ENCODE peak calls at places on chromosome 14, in seven cellular contexts. M, J, V, Z, B, I and O are unnamed samples.
A peak's percentile ranks its signal among the peaks of the same experiment; 100 is the strongest.

GRCh38 chr14:68247867-68248266 is 428.3 kb downstream of the RAD51B start:
- DNase-seq in M (no peak), J (no peak), V (no peak), Z (no peak), B (no peak), I (no peak), O (no peak)

GRCh38 chr14:96285667-96286066 is 29.7 kb downstream of the BDKRB1 start:
- DNase-seq in M (no peak), J (no peak), V (no peak), Z (no peak), B (no peak), I (no peak), O (no peak)

GRCh38 chr14:66920196-66920595 is 269.0 kb upstream of the GARIN2 start:
- DNase-seq in M (no peak), J (no peak), V (no peak), Z (no peak), B (no peak), I (no peak), O (no peak)

GRCh38 chr14:84403585-84403984 is 1126.4 kb upstream of the FLRT2 start:
- DNase-seq in M (peak; percentile 87), J (no peak), V (no peak), Z (no peak), B (no peak), I (no peak), O (no peak)

GRCh38 chr14:55500708-55501107 is 60.3 kb upstream of the TBPL2 start:
- DNase-seq in M (no peak), J (no peak), V (no peak), Z (no peak), B (no peak), I (no peak), O (no peak)

GRCh38 chr14:89617471-89618291 is 200.6 kb upstream of the FOXN3 start:
- DNase-seq in M (peak; percentile 60), J (peak; percentile 59), V (no peak), Z (no peak), B (no peak), I (no peak), O (peak; percentile 31)

GRCh38 chr14:72741836-72742681 is 151.8 kb downstream of the DPF3 start:
- DNase-seq in M (peak; percentile 19), J (no peak), V (no peak), Z (no peak), B (no peak), I (no peak), O (no peak)

GRCh38 chr14:68168460-68169109 is 349.0 kb downstream of the RAD51B start:
- DNase-seq in M (no peak), J (no peak), V (no peak), Z (no peak), B (no peak), I (no peak), O (no peak)

GRCh38 chr14:69625299-69626131 is 14.1 kb downstream of the SUSD6 start:
- DNase-seq in M (no peak), J (no peak), V (peak; percentile 24), Z (peak; percentile 84), B (no peak), I (no peak), O (peak; percentile 52)

GRCh38 chr14:21063479-21063878 is 5.9 kb downstream of the RNASE8 start:
- DNase-seq in M (peak; percentile 39), J (no peak), V (no peak), Z (no peak), B (no peak), I (peak; percentile 52), O (no peak)

GRCh38 chr14:55107766-55108554 is 21.1 kb upstream of the LGALS3 start:
- DNase-seq in M (no peak), J (peak; percentile 58), V (no peak), Z (peak; percentile 95), B (no peak), I (peak; percentile 99), O (no peak)

GRCh38 chr14:51004352-51004800 is 60.1 kb upstream of the PYGL start:
- DNase-seq in M (no peak), J (no peak), V (no peak), Z (peak; percentile 35), B (no peak), I (no peak), O (no peak)

GRCh38 chr14:33737446-33737845 is 213.4 kb downstream of the EGLN3 start:
- DNase-seq in M (no peak), J (no peak), V (no peak), Z (no peak), B (no peak), I (peak; percentile 7), O (no peak)

GRCh38 chr14:68624541-68625220 is 168.2 kb downstream of the ZFP36L1 start:
- DNase-seq in M (no peak), J (no peak), V (no peak), Z (peak; percentile 66), B (no peak), I (no peak), O (no peak)

GRCh38 chr14:74126315-74126714 is 41.6 kb downstream of the LIN52 start:
- DNase-seq in M (no peak), J (no peak), V (no peak), Z (no peak), B (no peak), I (no peak), O (no peak)

GRCh38 chr14:39107624-39108023 is 4.6 kb upstream of the SEC23A start:
- DNase-seq in M (peak; percentile 20), J (no peak), V (no peak), Z (no peak), B (no peak), I (peak; percentile 43), O (peak; percentile 20)

GRCh38 chr14:23629831-23630396 is 6.2 kb upstream of the DHRS2 start:
- DNase-seq in M (no peak), J (no peak), V (no peak), Z (no peak), B (no peak), I (no peak), O (no peak)

GRCh38 chr14:100775831-100776591 is 49.3 kb downstream of the DLK1 start:
- DNase-seq in M (no peak), J (no peak), V (no peak), Z (no peak), B (no peak), I (no peak), O (no peak)

GRCh38 chr14:57816568-57817284 is 49.2 kb downstream of the SLC35F4 start:
- DNase-seq in M (no peak), J (no peak), V (no peak), Z (no peak), B (no peak), I (no peak), O (no peak)

GRCh38 chr14:73774671-73775070 is 60.5 kb upstream of the PNMA1 start:
- DNase-seq in M (no peak), J (no peak), V (no peak), Z (peak; percentile 33), B (no peak), I (no peak), O (no peak)

GRCh38 chr14:85978851-85979250 is 448.9 kb downstream of the FLRT2 start:
- DNase-seq in M (no peak), J (no peak), V (no peak), Z (no peak), B (no peak), I (no peak), O (no peak)

GRCh38 chr14:102774391-102775153 is 2.7 kb upstream of the TRAF3 start:
- DNase-seq in M (peak; percentile 78), J (no peak), V (peak; percentile 32), Z (peak; percentile 68), B (no peak), I (peak; percentile 80), O (peak; percentile 32)

GRCh38 chr14:75277796-75278421 is 719 bp upstream of the FOS start:
- DNase-seq in M (no peak), J (no peak), V (no peak), Z (peak; percentile 41), B (no peak), I (no peak), O (no peak)

GRCh38 chr14:36511981-36512584 is 7.9 kb downstream of the NKX2-1 start:
- DNase-seq in M (no peak), J (no peak), V (no peak), Z (no peak), B (no peak), I (no peak), O (no peak)

GRCh38 chr14:52356025-52356424 is 41.9 kb downstream of the PTGER2 start:
- DNase-seq in M (no peak), J (no peak), V (no peak), Z (no peak), B (no peak), I (no peak), O (no peak)

GRCh38 chr14:100417466-100417865 is 94.3 kb downstream of the SLC25A47 start:
- DNase-seq in M (peak; percentile 84), J (peak; percentile 69), V (no peak), Z (no peak), B (no peak), I (peak; percentile 87), O (no peak)

GRCh38 chr14:61132336-61132735 is 148.8 kb downstream of the TMEM30B start:
- DNase-seq in M (no peak), J (no peak), V (no peak), Z (no peak), B (no peak), I (no peak), O (no peak)

GRCh38 chr14:93085916-93086315 is 29.8 kb downstream of the ITPK1 start:
- DNase-seq in M (peak; percentile 85), J (no peak), V (no peak), Z (no peak), B (no peak), I (peak; percentile 62), O (no peak)

GRCh38 chr14:98937712-98938505 is 334.1 kb downstream of the BCL11B start:
- DNase-seq in M (no peak), J (no peak), V (no peak), Z (no peak), B (no peak), I (no peak), O (no peak)

GRCh38 chr14:64005822-64006221 is 153.0 kb downstream of the SYNE2 start:
- DNase-seq in M (no peak), J (no peak), V (no peak), Z (no peak), B (no peak), I (no peak), O (no peak)

GRCh38 chr14:41302776-41303175 is 303.9 kb upstream of the LRFN5 start:
- DNase-seq in M (peak; percentile 67), J (no peak), V (no peak), Z (no peak), B (no peak), I (no peak), O (no peak)

GRCh38 chr14:76924363-76925151 is 98.3 kb downstream of the LRRC74A start:
- DNase-seq in M (peak; percentile 83), J (peak; percentile 67), V (no peak), Z (no peak), B (peak; percentile 41), I (no peak), O (no peak)

GRCh38 chr14:73755434-73756014 is 41.3 kb upstream of the PNMA1 start:
- DNase-seq in M (no peak), J (no peak), V (no peak), Z (peak; percentile 57), B (no peak), I (no peak), O (no peak)

GRCh38 chr14:65412881-65413738 is 580 bp downstream of the FUT8 start:
- DNase-seq in M (peak; percentile 75), J (peak; percentile 29), V (peak; percentile 22), Z (peak; percentile 85), B (no peak), I (peak; percentile 57), O (no peak)

GRCh38 chr14:29321646-29322045 is 555.1 kb downstream of the FOXG1 start:
- DNase-seq in M (no peak), J (no peak), V (no peak), Z (no peak), B (no peak), I (peak; percentile 5), O (no peak)

GRCh38 chr14:52380294-52380693 is 66.2 kb downstream of the PTGER2 start:
- DNase-seq in M (no peak), J (no peak), V (no peak), Z (no peak), B (no peak), I (no peak), O (no peak)

GRCh38 chr14:98909251-98909944 is 362.6 kb downstream of the BCL11B start:
- DNase-seq in M (no peak), J (no peak), V (no peak), Z (no peak), B (no peak), I (no peak), O (no peak)

GRCh38 chr14:31128601-31129526 is 78.7 kb downstream of the HECTD1 start:
- DNase-seq in M (no peak), J (no peak), V (no peak), Z (no peak), B (no peak), I (no peak), O (no peak)